ENCODE peak calls at places on chromosomes 3 and 15, in five cellular contexts. One of them, this sample, is unnamed.

GRCh38 chr3:13772885-13773745 is 106.8 kb downstream of the WNT7A start:
- DNase-seq in tibial artery: no peak
- DNase-seq in AG04450: no peak
- DNase-seq in fibroblast of lung: no peak
- DNase-seq in right lobe of liver: no peak
- DNase-seq in this sample: no peak

GRCh38 chr3:53581671-53582070 is 87.3 kb downstream of the CACNA1D start:
- DNase-seq in tibial artery: no peak
- DNase-seq in AG04450: no peak
- DNase-seq in fibroblast of lung: no peak
- DNase-seq in right lobe of liver: no peak
- DNase-seq in this sample: no peak

GRCh38 chr3:127630811-127631714 is 2.1 kb downstream of the PODXL2 start:
- DNase-seq in tibial artery: no peak
- DNase-seq in AG04450: no peak
- DNase-seq in fibroblast of lung: no peak
- DNase-seq in right lobe of liver: no peak
- DNase-seq in this sample: no peak

GRCh38 chr15:68345481-68345880 is 67.9 kb downstream of the FEM1B start:
- DNase-seq in tibial artery: no peak
- DNase-seq in AG04450: no peak
- DNase-seq in fibroblast of lung: no peak
- DNase-seq in right lobe of liver: peak
- DNase-seq in this sample: no peak

GRCh38 chr3:31077826-31078225 is 183.4 kb upstream of the GADL1 start:
- DNase-seq in tibial artery: no peak
- DNase-seq in AG04450: no peak
- DNase-seq in fibroblast of lung: no peak
- DNase-seq in right lobe of liver: no peak
- DNase-seq in this sample: no peak

GRCh38 chr15:75840659-75841058 is 2.6 kb upstream of the UBE2Q2 start:
- DNase-seq in tibial artery: peak
- DNase-seq in AG04450: no peak
- DNase-seq in fibroblast of lung: peak
- DNase-seq in right lobe of liver: no peak
- DNase-seq in this sample: peak

GRCh38 chr3:83460051-83460450 is 1498.7 kb upstream of the CADM2 start:
- DNase-seq in tibial artery: no peak
- DNase-seq in AG04450: no peak
- DNase-seq in fibroblast of lung: no peak
- DNase-seq in right lobe of liver: no peak
- DNase-seq in this sample: no peak

GRCh38 chr3:50050361-50050760 is 38.4 kb upstream of the RBM5 start:
- DNase-seq in tibial artery: no peak
- DNase-seq in AG04450: peak
- DNase-seq in fibroblast of lung: peak
- DNase-seq in right lobe of liver: no peak
- DNase-seq in this sample: no peak

GRCh38 chr15:41530363-41530956 is 13.6 kb downstream of the RPAP1 start:
- DNase-seq in tibial artery: no peak
- DNase-seq in AG04450: no peak
- DNase-seq in fibroblast of lung: no peak
- DNase-seq in right lobe of liver: no peak
- DNase-seq in this sample: no peak

GRCh38 chr3:23738946-23739345 is 66.8 kb upstream of the UBE2E1 start:
- DNase-seq in tibial artery: no peak
- DNase-seq in AG04450: no peak
- DNase-seq in fibroblast of lung: no peak
- DNase-seq in right lobe of liver: no peak
- DNase-seq in this sample: no peak

GRCh38 chr3:46998121-46998851 is 18.8 kb downstream of the NBEAL2 start:
- DNase-seq in tibial artery: peak
- DNase-seq in AG04450: no peak
- DNase-seq in fibroblast of lung: peak
- DNase-seq in right lobe of liver: peak
- DNase-seq in this sample: peak

GRCh38 chr3:128649264-128649663 is 1.4 kb downstream of the RPN1 start:
- DNase-seq in tibial artery: no peak
- DNase-seq in AG04450: no peak
- DNase-seq in fibroblast of lung: peak
- DNase-seq in right lobe of liver: no peak
- DNase-seq in this sample: no peak

GRCh38 chr3:78972617-78973301 is 795.0 kb downstream of the ROBO1 start:
- DNase-seq in tibial artery: no peak
- DNase-seq in AG04450: no peak
- DNase-seq in fibroblast of lung: no peak
- DNase-seq in right lobe of liver: no peak
- DNase-seq in this sample: peak

GRCh38 chr3:195085356-195086130 is 185.4 kb downstream of the XXYLT1 start:
- DNase-seq in tibial artery: no peak
- DNase-seq in AG04450: no peak
- DNase-seq in fibroblast of lung: no peak
- DNase-seq in right lobe of liver: peak
- DNase-seq in this sample: no peak

DNA sequence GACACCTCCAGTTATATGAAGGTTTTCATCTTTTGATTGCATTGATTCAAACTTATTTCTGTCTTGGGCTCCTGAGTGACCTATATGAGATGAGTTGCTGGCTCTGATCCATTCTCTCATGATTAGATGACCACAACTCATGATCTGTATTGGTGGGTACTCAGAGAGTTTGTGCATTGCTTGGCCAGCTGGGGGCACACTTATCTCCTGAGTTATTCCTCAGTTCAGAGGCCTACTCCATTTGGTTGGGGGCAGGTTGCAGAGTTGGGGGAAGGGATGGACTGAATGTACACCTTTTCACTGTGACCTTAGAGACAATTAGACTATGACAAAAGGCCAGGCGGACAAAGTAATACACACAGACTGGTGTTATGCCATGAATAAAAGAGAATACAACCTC is 166.2 kb upstream of the SEMA6D start:
- DNase-seq in tibial artery: no peak
- DNase-seq in AG04450: no peak
- DNase-seq in fibroblast of lung: no peak
- DNase-seq in right lobe of liver: no peak
- DNase-seq in this sample: no peak
- TF ChIP-seq CTCF in tibial artery: no peak
- TF ChIP-seq CTCF in AG04450: peak
- TF ChIP-seq CTCF in fibroblast of lung: no peak
- TF ChIP-seq CTCF in right lobe of liver: no peak
- TF ChIP-seq CTCF in this sample: no peak

DNA sequence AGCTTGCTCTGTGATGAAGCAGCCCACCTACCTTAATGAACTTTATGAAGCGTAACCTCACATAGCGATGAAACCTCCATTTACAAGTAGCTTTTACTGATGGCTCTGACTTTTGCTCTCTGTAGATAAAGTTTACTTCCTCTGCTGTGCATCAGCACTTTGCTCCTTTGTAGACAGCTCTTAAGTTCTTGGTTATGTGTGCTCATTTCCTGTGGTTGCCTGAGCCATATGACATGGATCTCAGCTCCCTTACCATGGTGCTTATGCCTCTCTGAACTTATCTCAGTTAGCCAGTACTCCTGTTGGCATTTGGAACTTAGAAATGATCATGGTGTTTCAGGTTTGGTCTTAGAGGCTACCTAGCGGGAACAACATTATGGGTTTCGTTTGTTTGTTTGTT is 7.8 kb downstream of the MFSD1 start:
- DNase-seq in tibial artery: no peak
- DNase-seq in AG04450: no peak
- DNase-seq in fibroblast of lung: no peak
- DNase-seq in right lobe of liver: no peak
- DNase-seq in this sample: no peak
- TF ChIP-seq CTCF in tibial artery: no peak
- TF ChIP-seq CTCF in AG04450: no peak
- TF ChIP-seq CTCF in fibroblast of lung: no peak
- TF ChIP-seq CTCF in right lobe of liver: no peak
- TF ChIP-seq CTCF in this sample: no peak

GRCh38 chr3:129996073-129996472 is 21.6 kb downstream of the TRH start:
- DNase-seq in tibial artery: no peak
- DNase-seq in AG04450: no peak
- DNase-seq in fibroblast of lung: no peak
- DNase-seq in right lobe of liver: no peak
- DNase-seq in this sample: no peak

GRCh38 chr3:129988429-129988828 is 13.9 kb downstream of the TRH start:
- DNase-seq in tibial artery: no peak
- DNase-seq in AG04450: no peak
- DNase-seq in fibroblast of lung: no peak
- DNase-seq in right lobe of liver: no peak
- DNase-seq in this sample: no peak

GRCh38 chr3:129994883-129995559 is 20.5 kb downstream of the TRH start:
- DNase-seq in tibial artery: no peak
- DNase-seq in AG04450: no peak
- DNase-seq in fibroblast of lung: no peak
- DNase-seq in right lobe of liver: no peak
- DNase-seq in this sample: peak

GRCh38 chr3:129989391-129989790 is 14.9 kb downstream of the TRH start:
- DNase-seq in tibial artery: no peak
- DNase-seq in AG04450: no peak
- DNase-seq in fibroblast of lung: no peak
- DNase-seq in right lobe of liver: no peak
- DNase-seq in this sample: no peak

GRCh38 chr3:129992781-129993180 is 18.3 kb downstream of the TRH start:
- DNase-seq in tibial artery: no peak
- DNase-seq in AG04450: no peak
- DNase-seq in fibroblast of lung: peak
- DNase-seq in right lobe of liver: no peak
- DNase-seq in this sample: peak
- TF ChIP-seq CTCF in tibial artery: no peak
- TF ChIP-seq CTCF in AG04450: peak
- TF ChIP-seq CTCF in fibroblast of lung: peak
- TF ChIP-seq CTCF in right lobe of liver: no peak
- TF ChIP-seq CTCF in this sample: peak

GRCh38 chr15:55518641-55519040 is 10.6 kb upstream of the DNAAF4 start:
- DNase-seq in tibial artery: no peak
- DNase-seq in AG04450: no peak
- DNase-seq in fibroblast of lung: no peak
- DNase-seq in right lobe of liver: no peak
- DNase-seq in this sample: no peak
- TF ChIP-seq CTCF in tibial artery: no peak
- TF ChIP-seq CTCF in AG04450: peak
- TF ChIP-seq CTCF in fibroblast of lung: peak
- TF ChIP-seq CTCF in right lobe of liver: no peak
- TF ChIP-seq CTCF in this sample: no peak

GRCh38 chr15:66966256-66966655 is 99.1 kb upstream of the SMAD3 start:
- DNase-seq in tibial artery: no peak
- DNase-seq in AG04450: no peak
- DNase-seq in fibroblast of lung: no peak
- DNase-seq in right lobe of liver: no peak
- DNase-seq in this sample: peak
- TF ChIP-seq CTCF in tibial artery: no peak
- TF ChIP-seq CTCF in AG04450: peak
- TF ChIP-seq CTCF in fibroblast of lung: peak
- TF ChIP-seq CTCF in right lobe of liver: peak
- TF ChIP-seq CTCF in this sample: peak

This sample was measured in MCF 10A.